ENCODE peak calls at places on chromosome 13, in six cellular contexts. R is stimulated activated CD8-positive, alpha-beta memory T cell treated with anti-CD3 and anti-CD28 coated beads, Interleukin-4, amount 100 ng/mL, for 1 hour; Y is naive B cell; P is ascending aorta; E is HCEC 1CT; D is mammary epithelial cell. F is an unnamed sample.

GRCh38 chr13:51158923-51159322 is 47.8 kb upstream of the C13orf42 start:
- DNase-seq in D (no peak), Y (no peak), E (no peak), R (no peak), P (no peak), F (no peak)

GRCh38 chr13:83065136-83065535 is 817.1 kb downstream of the SLITRK1 start:
- DNase-seq in E (peak; percentile 75), R (no peak), Y (no peak), D (peak; percentile 45), P (peak; percentile 90), F (no peak)

GRCh38 chr13:102940143-102940542 is 94.3 kb downstream of the ERCC5 start:
- DNase-seq in P (no peak), D (no peak), R (no peak), Y (no peak), E (no peak), F (no peak)

GRCh38 chr13:49370390-49370789 is 73.5 kb downstream of the CAB39L start:
- DNase-seq in Y (no peak), D (no peak), E (no peak), R (no peak), P (no peak), F (peak; percentile 16)

GRCh38 chr13:37138917-37139316 is 33.5 kb upstream of the CSNK1A1L start:
- DNase-seq in P (no peak), D (no peak), R (no peak), Y (no peak), E (no peak), F (no peak)

GRCh38 chr13:54614729-54615128 is 1586.1 kb downstream of the OLFM4 start:
- DNase-seq in D (no peak), E (no peak), R (no peak), Y (no peak), P (no peak), F (no peak)

GRCh38 chr13:74134226-74134776 is at the start of gene KLF12:
- DNase-seq in E (peak; percentile 96), Y (peak; percentile 96), R (peak; percentile 87), D (peak; percentile 88), P (peak; percentile 96), F (peak; percentile 93)

GRCh38 chr13:98147521-98147920 is 4.6 kb downstream of the FARP1 start:
- DNase-seq in P (no peak), E (no peak), R (no peak), Y (no peak), D (no peak), F (no peak)

GRCh38 chr13:75415720-75416119 is 66.2 kb downstream of the TBC1D4 start:
- DNase-seq in R (no peak), D (peak; percentile 42), P (no peak), E (peak; percentile 90), Y (no peak), F (no peak)

GRCh38 chr13:52903320-52903719 is 54.9 kb upstream of the PCDH8 start:
- DNase-seq in E (no peak), R (no peak), Y (no peak), D (no peak), P (no peak), F (no peak)

GRCh38 chr13:41458187-41458938 is 1.0 kb downstream of the RGCC start:
- DNase-seq in Y (no peak), P (no peak), R (no peak), E (no peak), D (peak; percentile 42), F (peak; percentile 67)

GRCh38 chr13:100128373-100128772 is 39.5 kb downstream of the PCCA start:
- DNase-seq in R (no peak), Y (no peak), P (no peak), D (peak; percentile 8), E (no peak), F (no peak)

F was measured in HT-29.